ENCODE peak calls at places on chromosome 14, in six cellular contexts. K is naive thymus-derived CD4-positive, alpha-beta T cell; T is CD8-positive, alpha-beta memory T cell; A is neural progenitor cell; Y is tibial nerve; C is neuronal stem cell. I is an unnamed sample. For H3K4me1 and H3K9me3, the result is how much of the 10 kb centered on the place peaks cover.

GRCh38 chr14:71187633-71188356 is 280.5 kb downstream of the PCNX1 start:
- DNase-seq in K (no peak), T (no peak), A (peak), Y (no peak), C (no peak), I (peak)

GRCh38 chr14:61462566-61463195 is 141.3 kb downstream of the PRKCH start:
- DNase-seq in K (no peak), T (no peak), A (no peak), Y (no peak), C (no peak), I (no peak)

GRCh38 chr14:20988717-20989116 is 1.1 kb upstream of the METTL17 start:
- DNase-seq in K (no peak), T (no peak), A (no peak), Y (no peak), C (no peak), I (peak)

GRCh38 chr14:99156814-99157213 is 115.2 kb downstream of the BCL11B start:
- DNase-seq in K (no peak), T (no peak), A (no peak), Y (no peak), C (no peak), I (peak)

GRCh38 chr14:54568821-54569591 is 2.1 kb downstream of the SAMD4A start:
- DNase-seq in K (no peak), T (no peak), A (peak), Y (no peak), C (no peak), I (peak)

GRCh38 chr14:70642313-70643235 is 858 bp downstream of the TTC9 start:
- DNase-seq in K (peak), T (peak), A (peak), Y (no peak), C (no peak), I (peak)

GRCh38 chr14:61531741-61532505 is 163.4 kb upstream of the HIF1A start:
- DNase-seq in K (no peak), T (no peak), A (no peak), Y (no peak), C (no peak), I (no peak)

GRCh38 chr14:25461780-25462179 is 411.8 kb upstream of the STXBP6 start:
- DNase-seq in K (no peak), T (no peak), A (no peak), Y (no peak), C (no peak), I (peak)

GRCh38 chr14:89767861-89768268 is 186.7 kb downstream of the EFCAB11 start:
- DNase-seq in K (peak), T (peak), A (peak), Y (no peak), C (peak), I (peak)

GRCh38 chr14:23054000-23054811 is 3.1 kb downstream of the CDH24 start:
- DNase-seq in K (peak), T (no peak), A (peak), Y (no peak), C (no peak), I (peak)

GRCh38 chr14:30608533-30609006 is 13.5 kb upstream of the SCFD1 start:
- DNase-seq in K (no peak), T (no peak), A (no peak), Y (no peak), C (no peak), I (no peak)

GRCh38 chr14:106883218-106883692 is 1356.9 kb downstream of the TMEM121 start:
- DNase-seq in K (peak), T (peak), A (no peak), Y (no peak), C (no peak), I (peak)

GRCh38 chr14:63523735-63524408 is 19.3 kb downstream of the PPP2R5E start:
- DNase-seq in K (no peak), T (no peak), A (no peak), Y (no peak), C (no peak), I (no peak)

GRCh38 chr14:91911474-91912032 is 35.9 kb downstream of the FBLN5 start:
- DNase-seq in K (peak), T (peak), A (peak), Y (no peak), C (peak), I (peak)

DNA sequence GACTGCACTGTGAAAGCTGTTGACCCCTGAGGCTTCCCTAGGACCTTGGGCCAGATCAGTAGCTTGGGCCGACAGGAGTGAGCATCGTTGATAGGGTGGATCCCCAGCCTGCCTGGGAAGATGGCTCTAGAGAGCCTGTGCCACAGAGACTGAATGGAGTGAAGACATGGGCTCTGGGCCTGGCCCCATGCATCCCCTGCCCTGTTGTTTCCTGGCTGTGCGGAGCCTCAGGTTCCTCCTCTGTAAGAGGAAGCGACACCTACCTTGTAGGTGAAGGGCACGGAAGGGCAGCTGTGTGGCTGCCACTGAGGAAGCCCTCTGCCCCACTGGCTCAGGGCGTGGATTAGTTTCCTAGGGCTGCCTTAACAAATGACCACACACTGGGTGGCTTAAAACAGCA is 23.9 kb downstream of the PLEKHG3 start:
- DNase-seq in K (no peak), T (no peak), A (no peak), Y (no peak), C (no peak), I (peak)
- H3K4me1 ChIP-seq in K (under half), T (half or more), A (under half), Y (under half), C (under half), I (under half)

GRCh38 chr14:85947461-85947860 is 417.5 kb downstream of the FLRT2 start:
- DNase-seq in K (no peak), T (no peak), A (no peak), Y (no peak), C (no peak), I (no peak)

GRCh38 chr14:85943187-85943586 is 413.2 kb downstream of the FLRT2 start:
- DNase-seq in K (no peak), T (no peak), A (no peak), Y (no peak), C (no peak), I (no peak)

GRCh38 chr14:85948163-85948562 is 418.2 kb downstream of the FLRT2 start:
- DNase-seq in K (no peak), T (no peak), A (no peak), Y (no peak), C (no peak), I (no peak)
- H3K9me3 ChIP-seq in K (under half), T (under half), A (under half), Y (under half), C (under half), I (under half)

DNA sequence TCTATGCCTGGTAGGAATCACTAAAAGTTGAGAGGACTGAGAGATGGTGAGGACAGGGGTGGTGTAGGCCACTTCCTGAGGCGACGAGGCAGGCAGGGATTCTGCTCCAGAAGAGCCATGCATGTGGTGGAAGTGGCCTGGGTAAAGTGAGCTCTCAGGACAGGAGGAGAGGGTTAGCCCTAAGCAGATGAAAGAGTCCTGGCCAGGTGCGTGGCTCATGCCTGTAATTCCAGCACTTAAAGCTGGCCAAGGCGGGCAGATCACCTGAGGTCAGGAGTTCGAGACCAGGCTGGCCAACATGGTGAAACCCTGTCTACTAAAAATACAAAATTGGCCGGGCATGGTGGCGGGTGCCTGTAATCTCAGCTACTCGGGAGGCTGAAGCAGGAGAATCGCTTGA is 8.5 kb downstream of the HSP90AA1 start:
- DNase-seq in K (no peak), T (no peak), A (no peak), Y (no peak), C (no peak), I (no peak)
- H3K4me1 ChIP-seq in K (under half), T (under half), A (under half), Y (under half), C (under half), I (under half)

GRCh38 chr14:37617864-37618365 is 22.5 kb downstream of the TTC6 start:
- DNase-seq in K (no peak), T (no peak), A (no peak), Y (no peak), C (no peak), I (no peak)
- H3K9me3 ChIP-seq in K (under half), T (under half), A (under half), Y (under half), C (under half), I (under half)

DNA sequence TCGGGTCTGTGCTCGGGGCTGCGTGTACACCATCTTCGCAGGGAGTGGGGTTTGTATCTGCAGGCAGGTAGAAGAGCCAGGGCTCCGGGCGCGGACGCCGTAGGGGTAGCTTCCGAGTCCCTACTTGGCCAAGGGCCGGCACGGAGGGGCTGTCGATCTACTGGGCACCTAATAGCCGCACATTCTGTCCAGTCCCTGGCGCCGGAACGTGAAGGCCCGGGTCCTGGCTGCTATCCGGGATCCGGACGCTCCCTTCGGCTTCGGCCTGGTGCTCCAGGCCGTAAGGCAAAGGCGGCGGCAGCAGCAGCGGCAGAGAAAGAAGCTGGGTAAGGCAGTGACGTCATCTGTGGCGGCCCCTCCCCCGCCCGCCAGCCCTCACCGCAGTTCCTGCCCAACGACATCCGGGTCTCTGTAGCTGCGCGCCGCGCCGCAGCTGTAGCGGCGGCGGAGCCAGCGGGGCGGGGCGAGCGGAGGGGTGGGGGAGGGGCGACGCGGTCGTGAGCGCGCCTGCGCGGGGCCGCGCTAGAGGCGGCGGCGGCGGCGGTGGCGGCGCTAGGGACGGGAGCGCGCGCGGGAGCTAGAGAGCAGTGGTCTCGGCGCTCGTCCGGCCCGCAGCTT is at the start of gene PPM1A:
- DNase-seq in K (peak), T (peak), A (peak), Y (peak), C (peak), I (peak)
- H3K4me1 ChIP-seq in K (under half), T (under half), A (under half), Y (under half), C (under half), I (under half)

DNA sequence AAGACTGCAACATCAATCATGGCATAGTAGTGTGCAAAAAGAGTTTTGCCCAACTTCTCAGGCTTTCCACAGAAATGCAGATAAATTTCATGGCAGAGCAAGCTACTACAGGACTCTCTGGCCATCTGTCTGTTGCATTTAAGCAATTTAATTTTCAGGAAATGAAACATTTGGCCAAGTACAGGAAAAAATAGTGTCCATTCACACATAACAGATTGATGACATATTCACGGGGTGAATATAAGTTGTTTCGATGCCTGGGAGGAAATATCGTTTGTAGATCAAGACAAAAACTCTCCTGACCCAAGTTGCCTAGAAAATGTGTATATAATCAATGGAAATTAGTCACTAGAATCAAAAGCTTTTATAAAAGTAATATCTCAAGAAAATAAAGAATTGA is 323.9 kb downstream of the PRKD1 start:
- DNase-seq in K (no peak), T (no peak), A (no peak), Y (no peak), C (no peak), I (no peak)
- H3K9me3 ChIP-seq in K (under half), T (under half), A (under half), Y (under half), C (under half), I (under half)

DNA sequence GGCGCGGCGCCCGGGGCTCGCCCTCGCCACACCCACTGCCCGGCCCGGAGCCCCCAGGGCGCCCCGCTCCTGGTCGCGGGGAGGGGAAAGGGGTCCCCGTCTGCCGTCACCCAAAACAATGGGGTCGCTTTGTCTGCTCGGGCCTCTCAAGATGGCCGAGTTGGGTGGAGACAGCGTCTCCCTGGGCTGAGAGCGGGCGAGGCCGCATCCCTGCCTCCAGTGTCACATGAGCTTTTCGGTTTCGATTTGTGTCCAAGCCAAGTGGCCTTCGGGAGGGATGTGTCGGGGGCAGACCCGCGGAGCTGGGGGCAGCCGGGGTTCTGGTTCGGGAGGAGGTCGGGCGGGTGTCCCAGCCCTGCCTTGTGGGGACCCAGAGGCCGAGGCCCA is 765 bp downstream of the DYNC1H1 start:
- DNase-seq in K (peak), T (peak), A (peak), Y (peak), C (peak), I (peak)
- H3K4me1 ChIP-seq in K (under half), T (under half), A (under half), Y (under half), C (under half), I (under half)

GRCh38 chr14:104319489-104320241 is 181.3 kb downstream of the KIF26A start:
- DNase-seq in K (no peak), T (no peak), A (no peak), Y (no peak), C (no peak), I (peak)

GRCh38 chr14:104321151-104322130 is 183.1 kb downstream of the KIF26A start:
- DNase-seq in K (no peak), T (no peak), A (no peak), Y (no peak), C (no peak), I (peak)

GRCh38 chr14:104320611-104321086 is 182.3 kb downstream of the KIF26A start:
- DNase-seq in K (no peak), T (no peak), A (no peak), Y (no peak), C (no peak), I (peak)

GRCh38 chr14:104323551-104324175 is 185.3 kb downstream of the KIF26A start:
- DNase-seq in K (no peak), T (no peak), A (no peak), Y (no peak), C (no peak), I (peak)

GRCh38 chr14:104322531-104323466 is 184.4 kb downstream of the KIF26A start:
- DNase-seq in K (no peak), T (no peak), A (peak), Y (no peak), C (no peak), I (peak)
- H3K9me3 ChIP-seq in K (under half), T (under half), A (under half), Y (under half), C (under half), I (under half)

GRCh38 chr14:72738181-72738611 is 155.7 kb downstream of the DPF3 start:
- DNase-seq in K (no peak), T (no peak), A (no peak), Y (no peak), C (no peak), I (no peak)
- H3K4me1 ChIP-seq in K (under half), T (under half), A (under half), Y (under half), C (under half), I (under half)

I was measured in endodermal cell.